ENCODE peak calls at places on chromosomes 11 and 22, in ten cellular contexts. Q, F, P, V, W, X, G, J, R and T are unnamed samples.

GRCh38 chr22:23053912-23054530 is 16.3 kb upstream of the GNAZ start:
- DNase-seq in Q (no peak), F (no peak), P (no peak), V (no peak), W (no peak), X (no peak), G (no peak), J (no peak), R (no peak), T (no peak)

GRCh38 chr11:70244698-70245097 is 25.8 kb upstream of the PPFIA1 start:
- DNase-seq in Q (no peak), F (peak), P (no peak), V (peak), W (peak), X (no peak), G (peak), J (no peak), R (peak), T (peak)

GRCh38 chr11:19832901-19833300 is 120.3 kb downstream of the NAV2 start:
- DNase-seq in Q (no peak), F (no peak), P (no peak), V (no peak), W (no peak), X (no peak), G (no peak), J (no peak), R (no peak), T (no peak)

GRCh38 chr22:47564651-47565050 is 802.2 kb downstream of the TBC1D22A start:
- DNase-seq in Q (no peak), F (no peak), P (no peak), V (no peak), W (no peak), X (no peak), G (no peak), J (no peak), R (no peak), T (no peak)

GRCh38 chr11:44785856-44786606 is 59.3 kb downstream of the TSPAN18 start:
- DNase-seq in Q (no peak), F (no peak), P (no peak), V (no peak), W (no peak), X (no peak), G (no peak), J (no peak), R (no peak), T (no peak)

GRCh38 chr11:62577046-62577708 is 3.5 kb upstream of the EEF1G start:
- DNase-seq in Q (no peak), F (no peak), P (no peak), V (peak), W (no peak), X (peak), G (no peak), J (no peak), R (peak), T (no peak)

GRCh38 chr22:22714600-22715361 is 70.4 kb downstream of the GGTLC2 start:
- DNase-seq in Q (no peak), F (no peak), P (no peak), V (no peak), W (no peak), X (no peak), G (no peak), J (no peak), R (no peak), T (no peak)

GRCh38 chr22:29342177-29342576 is 26.7 kb upstream of the RASL10A start:
- DNase-seq in Q (no peak), F (no peak), P (no peak), V (no peak), W (no peak), X (no peak), G (no peak), J (no peak), R (no peak), T (no peak)

GRCh38 chr11:2570841-2571597 is 126.2 kb downstream of the KCNQ1 start:
- DNase-seq in Q (no peak), F (no peak), P (peak), V (no peak), W (no peak), X (no peak), G (no peak), J (no peak), R (no peak), T (no peak)

GRCh38 chr11:130527648-130528300 is 79.3 kb downstream of the ADAMTS15 start:
- DNase-seq in Q (no peak), F (peak), P (no peak), V (peak), W (no peak), X (no peak), G (no peak), J (no peak), R (peak), T (no peak)

GRCh38 chr22:30021881-30022619 is 58.2 kb upstream of the HORMAD2 start:
- DNase-seq in Q (no peak), F (no peak), P (no peak), V (no peak), W (no peak), X (no peak), G (no peak), J (no peak), R (no peak), T (no peak)

GRCh38 chr11:69293819-69294505 is at the start of gene MYEOV:
- DNase-seq in Q (no peak), F (peak), P (no peak), V (peak), W (no peak), X (peak), G (no peak), J (no peak), R (no peak), T (no peak)

DNA sequence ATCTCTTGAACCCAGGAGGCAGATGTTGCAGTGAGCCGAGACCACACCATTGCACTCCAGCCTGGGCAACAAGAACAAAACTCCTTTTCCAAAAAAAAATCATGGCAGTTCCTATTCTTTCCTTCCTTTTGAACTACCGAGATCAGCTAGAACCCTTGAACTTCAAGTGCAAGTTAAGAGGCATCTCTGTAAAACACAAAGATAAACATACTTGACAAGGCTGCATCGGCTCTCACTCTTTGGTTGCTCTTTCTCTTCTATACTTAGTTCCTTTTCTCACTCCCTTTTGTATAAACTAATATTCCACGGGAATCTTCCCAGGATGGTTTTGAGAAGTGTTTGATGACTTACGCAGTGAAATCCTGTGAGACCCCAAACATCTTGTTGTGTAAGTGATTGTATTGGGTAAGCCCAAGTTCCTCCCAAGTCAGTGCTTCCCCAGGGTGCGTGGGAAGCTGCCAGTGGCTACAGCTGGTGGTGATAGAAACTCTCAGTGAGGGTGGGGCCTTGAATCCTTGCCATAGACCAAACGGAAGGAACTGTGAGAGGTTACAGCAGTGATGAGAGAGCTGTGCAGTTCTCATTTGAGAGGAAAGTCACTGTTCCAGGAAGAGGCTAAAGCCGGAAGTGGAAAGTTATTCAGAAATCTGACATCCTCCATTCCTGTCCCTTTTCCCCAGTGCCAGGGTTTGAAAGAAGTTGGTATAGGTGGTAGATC is 24.1 kb upstream of the CDC42EP2 start:
- DNase-seq in Q (no peak), F (peak), P (no peak), V (peak), W (peak), X (peak), G (peak), J (no peak), R (peak), T (peak)
- H3K4me3 ChIP-seq in Q (peak), F (no peak), P (no peak), V (peak), W (no peak), X (no peak), G (no peak), J (no peak), R (no peak), T (no peak)

GRCh38 chr22:26707581-26707980 is 50.2 kb downstream of the MIAT start:
- DNase-seq in Q (no peak), F (no peak), P (no peak), V (no peak), W (no peak), X (no peak), G (no peak), J (no peak), R (no peak), T (no peak)
- H3K4me3 ChIP-seq in Q (no peak), F (no peak), P (no peak), V (no peak), W (no peak), X (no peak), G (no peak), J (no peak), R (no peak), T (no peak)

GRCh38 chr11:76259299-76259908 is 53.1 kb upstream of the WNT11 start:
- DNase-seq in Q (no peak), F (no peak), P (no peak), V (no peak), W (no peak), X (no peak), G (no peak), J (no peak), R (no peak), T (no peak)
- H3K4me3 ChIP-seq in Q (no peak), F (no peak), P (no peak), V (no peak), W (no peak), X (no peak), G (no peak), J (no peak), R (no peak), T (no peak)

DNA sequence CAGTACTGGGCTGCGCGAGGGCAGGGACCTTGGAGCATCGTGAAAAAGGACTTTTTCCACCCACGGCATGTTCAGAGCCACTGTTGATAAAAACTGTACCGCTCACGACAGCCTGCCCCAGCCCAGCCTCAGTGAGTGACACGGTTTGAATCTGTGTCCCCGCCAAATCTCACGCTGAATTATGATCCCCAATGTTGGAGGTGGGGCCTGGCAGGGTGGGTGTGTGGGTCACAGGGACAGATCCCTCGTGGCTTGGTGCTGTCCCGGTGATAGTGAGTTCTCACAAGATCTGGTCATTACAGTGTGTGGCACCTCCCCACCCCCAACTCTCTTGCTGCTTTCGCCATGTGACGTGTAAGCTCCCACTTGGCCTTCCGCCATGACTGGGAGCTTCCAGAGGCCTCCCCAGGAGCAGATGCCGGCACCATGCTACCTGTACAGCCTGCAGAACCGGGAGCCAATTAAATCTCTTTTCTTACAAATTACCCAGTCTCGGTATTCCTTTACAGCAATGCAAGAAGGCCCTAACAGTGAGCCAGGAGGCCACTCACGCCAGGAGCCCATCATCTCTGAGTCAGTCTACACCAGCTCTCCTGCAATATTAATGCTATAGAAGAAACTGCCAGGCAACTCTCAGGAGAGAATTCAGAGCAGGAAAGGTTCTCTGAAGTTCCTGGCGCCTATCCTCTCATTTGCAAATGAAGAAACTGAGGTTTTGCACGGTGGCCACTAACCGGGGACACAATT is 1.3 kb downstream of the TOLLIP start:
- DNase-seq in Q (no peak), F (peak), P (no peak), V (no peak), W (no peak), X (no peak), G (no peak), J (no peak), R (peak), T (no peak)
- H3K4me3 ChIP-seq in Q (peak), F (peak), P (peak), V (peak), W (peak), X (peak), G (peak), J (peak), R (peak), T (peak)

GRCh38 chr11:10122337-10123197 is 171.5 kb downstream of the SBF2 start:
- DNase-seq in Q (no peak), F (peak), P (no peak), V (peak), W (no peak), X (no peak), G (no peak), J (no peak), R (peak), T (no peak)
- H3K4me3 ChIP-seq in Q (no peak), F (no peak), P (no peak), V (no peak), W (no peak), X (no peak), G (no peak), J (no peak), R (no peak), T (no peak)

DNA sequence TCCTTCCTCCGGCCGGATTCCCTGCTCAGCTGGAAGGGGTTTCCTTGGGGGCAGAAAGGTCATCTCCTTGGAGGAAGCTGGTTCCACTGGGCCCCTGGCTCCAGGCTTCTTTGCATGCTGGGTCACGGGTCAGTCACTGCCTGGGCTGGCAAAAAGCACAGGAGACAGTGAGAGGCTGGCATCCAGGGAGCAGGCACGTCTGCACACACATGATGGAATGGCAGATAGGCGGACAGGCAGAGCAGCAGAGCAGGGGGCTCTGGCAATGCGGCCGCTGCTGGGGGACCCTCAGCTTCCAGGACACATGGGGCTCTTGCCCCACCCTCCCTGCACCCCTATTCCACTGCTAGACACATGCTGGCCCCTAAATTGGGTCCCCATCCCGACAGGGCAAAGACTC is 40.4 kb downstream of the C11orf58 start:
- DNase-seq in Q (no peak), F (no peak), P (no peak), V (no peak), W (no peak), X (no peak), G (no peak), J (no peak), R (no peak), T (no peak)
- H3K4me3 ChIP-seq in Q (no peak), F (no peak), P (no peak), V (no peak), W (no peak), X (no peak), G (no peak), J (no peak), R (no peak), T (no peak)

GRCh38 chr11:128048121-128048520 is 539.2 kb downstream of the ETS1 start:
- DNase-seq in Q (no peak), F (no peak), P (no peak), V (no peak), W (no peak), X (no peak), G (no peak), J (no peak), R (no peak), T (no peak)
- H3K4me3 ChIP-seq in Q (no peak), F (no peak), P (no peak), V (no peak), W (no peak), X (no peak), G (no peak), J (no peak), R (no peak), T (no peak)

DNA sequence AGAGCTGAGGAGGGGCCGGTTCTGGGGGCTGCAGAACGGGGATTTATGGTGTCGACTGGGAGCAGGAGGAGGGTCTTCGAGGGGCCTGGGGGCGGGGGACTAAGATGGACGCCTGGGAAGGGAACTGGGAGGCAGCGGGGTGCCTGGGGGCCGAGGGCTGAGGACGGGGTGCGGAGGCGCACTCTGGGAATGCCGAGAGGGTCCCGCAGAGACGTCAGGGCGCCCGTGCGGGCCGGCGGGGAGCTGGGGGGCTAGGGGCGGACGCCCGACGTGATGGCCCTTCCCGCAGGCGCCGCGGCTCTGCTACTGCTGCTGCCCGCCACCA is 516 bp downstream of the TM7SF2 start:
- DNase-seq in Q (no peak), F (no peak), P (no peak), V (no peak), W (no peak), X (no peak), G (no peak), J (no peak), R (no peak), T (no peak)
- H3K4me3 ChIP-seq in Q (peak), F (peak), P (peak), V (peak), W (peak), X (peak), G (peak), J (peak), R (peak), T (peak)